ENCODE peak calls at places on chromosomes 7 and 10, in six cellular contexts. R, O, M, F, C and T are unnamed samples.
A peak's percentile ranks its signal among the peaks of the same experiment; 100 is the strongest.

GRCh38 chr10:30639946-30640786 is 10.6 kb upstream of the LYZL2 start:
- DNase-seq in R (peak; percentile 58), O (peak; percentile 61), M (peak; percentile 77), F (peak; percentile 36), C (peak; percentile 86), T (peak; percentile 19)

GRCh38 chr10:105706281-105707026 is 1065.4 kb downstream of the SORCS3 start:
- DNase-seq in R (no peak), O (no peak), M (no peak), F (no peak), C (no peak), T (no peak)

GRCh38 chr10:87960230-87960629 is 96.8 kb downstream of the PTEN start:
- DNase-seq in R (peak; percentile 63), O (no peak), M (peak; percentile 34), F (peak; percentile 49), C (peak; percentile 40), T (no peak)

GRCh38 chr10:70695241-70696030 is 23.1 kb downstream of the ADAMTS14 start:
- DNase-seq in R (peak; percentile 57), O (no peak), M (peak; percentile 59), F (peak; percentile 42), C (no peak), T (no peak)

GRCh38 chr10:6239213-6239991 is 36.7 kb downstream of the PFKFB3 start:
- DNase-seq in R (peak; percentile 100), O (peak; percentile 91), M (peak; percentile 99), F (peak; percentile 99), C (peak; percentile 94), T (peak; percentile 98)

GRCh38 chr10:11403116-11403515 is 208.3 kb downstream of the USP6NL start:
- DNase-seq in R (no peak), O (no peak), M (no peak), F (no peak), C (no peak), T (no peak)

GRCh38 chr7:111690364-111691111 is 128.2 kb upstream of the IMMP2L start:
- DNase-seq in R (no peak), O (no peak), M (no peak), F (no peak), C (no peak), T (no peak)

GRCh38 chr7:117818241-117818640 is 55.0 kb downstream of the CTTNBP2 start:
- DNase-seq in R (peak; percentile 19), O (no peak), M (no peak), F (no peak), C (no peak), T (no peak)

GRCh38 chr10:103431902-103432301 is 20.3 kb downstream of the CALHM2 start:
- DNase-seq in R (no peak), O (no peak), M (no peak), F (no peak), C (no peak), T (no peak)

DNA sequence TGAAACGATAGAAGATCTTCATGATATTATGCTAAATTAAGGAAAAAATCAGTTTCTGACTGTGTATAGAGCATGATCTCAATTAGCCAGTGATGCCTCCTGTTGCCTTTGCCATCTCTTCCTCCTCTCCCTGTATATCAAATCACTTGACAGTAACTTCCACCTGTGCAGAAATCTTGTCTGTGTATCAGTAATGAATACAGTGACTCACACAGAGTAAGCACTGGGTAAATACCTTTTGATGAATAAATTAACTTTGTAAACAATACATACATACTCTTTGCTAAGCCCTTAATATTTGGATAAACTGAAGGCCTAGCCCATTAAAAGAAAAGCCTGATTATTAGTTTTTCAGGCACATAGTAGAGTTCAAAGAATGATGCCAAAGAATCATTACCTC is 610.6 kb upstream of the NRP1 start:
- DNase-seq in R (no peak), O (no peak), M (no peak), F (no peak), C (no peak), T (no peak)
- H3K4me1 ChIP-seq in R (no peaks in the 10 kb centered on the region), O (no peaks in the 10 kb centered on the region), M (no peaks in the 10 kb centered on the region), F (no peaks in the 10 kb centered on the region), C (no peaks in the 10 kb centered on the region), T (no peaks in the 10 kb centered on the region)

DNA sequence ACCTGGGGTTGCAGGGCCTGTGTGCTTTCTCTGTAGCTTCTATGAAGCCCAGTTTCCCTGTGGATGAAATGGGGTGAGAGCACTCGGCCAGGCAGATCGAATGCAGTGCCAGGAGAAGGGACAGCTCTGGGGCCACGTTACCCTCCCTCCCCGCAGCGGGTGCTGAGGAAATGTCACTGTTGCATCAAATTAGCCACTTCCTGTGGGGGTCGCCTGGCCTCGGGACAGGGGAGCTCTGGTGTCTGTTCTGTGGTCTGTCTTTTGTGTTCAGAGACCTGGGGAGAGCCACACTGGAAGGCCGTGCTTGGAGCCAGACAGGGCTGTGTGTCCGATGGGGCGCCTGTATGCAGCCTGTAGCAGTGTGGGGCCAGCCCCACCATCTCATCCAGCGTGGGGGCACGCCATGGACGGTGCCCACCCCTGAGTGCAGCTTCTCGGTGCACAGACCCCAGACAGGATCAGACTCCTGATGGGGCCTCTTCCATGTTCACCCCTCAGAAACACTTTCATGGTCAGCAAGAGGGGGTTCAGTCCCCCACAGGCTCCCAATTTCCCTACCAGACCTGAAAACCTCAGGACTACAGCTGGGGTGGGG is 13.6 kb downstream of the TTYH3 start:
- DNase-seq in R (no peak), O (no peak), M (no peak), F (no peak), C (no peak), T (no peak)
- H3K9ac ChIP-seq in R (no peak overlapping the region), O (no peak overlapping the region), M (no peak overlapping the region), F (peak overlapping the region; percentile 60), C (peak overlapping the region; percentile 8), T (no peak overlapping the region)

GRCh38 chr7:131544449-131545425 is 11.7 kb downstream of the PODXL start:
- DNase-seq in R (peak; percentile 14), O (no peak), M (peak; percentile 44), F (no peak), C (peak; percentile 77), T (no peak)
- H3K4me1 ChIP-seq in R (no peaks in the 10 kb centered on the region), O (peaks cover 76% of the 10 kb centered on the region), M (peaks cover 15% of the 10 kb centered on the region), F (no peaks in the 10 kb centered on the region), C (peaks cover 41% of the 10 kb centered on the region), T (no peaks in the 10 kb centered on the region)

DNA sequence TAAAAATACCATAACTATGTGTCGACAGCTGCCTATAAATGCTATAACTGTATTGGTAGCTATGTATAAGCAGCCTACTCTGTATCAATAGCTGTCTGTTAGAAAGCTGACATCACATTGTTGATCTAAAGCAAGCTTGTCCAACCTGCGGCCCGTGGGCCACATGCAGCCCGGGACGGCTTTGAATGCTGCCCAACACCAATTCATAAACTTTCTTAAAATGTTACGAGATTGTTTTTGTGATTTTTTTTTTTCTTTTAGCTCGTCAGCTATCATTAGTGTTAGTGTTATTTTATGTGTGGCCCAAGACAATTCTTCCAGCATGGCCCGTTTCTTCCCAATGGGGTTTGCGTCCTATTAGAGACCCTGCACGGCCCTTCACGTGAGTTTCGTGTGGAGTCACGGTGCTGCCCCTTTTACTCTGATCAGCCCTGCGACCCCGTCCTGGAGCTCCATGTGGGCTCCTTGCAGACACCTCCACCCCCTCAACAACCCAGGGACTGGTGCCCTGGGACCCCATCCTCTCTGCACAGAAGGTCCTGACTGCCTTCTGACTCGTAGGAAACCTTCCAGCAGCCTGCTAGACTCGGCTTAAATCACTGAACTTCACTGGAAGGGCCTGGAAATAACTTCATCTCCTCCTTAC is 4.5 kb upstream of the PRKAR1B start:
- DNase-seq in R (no peak), O (no peak), M (no peak), F (no peak), C (no peak), T (no peak)
- H3K9ac ChIP-seq in R (no peak overlapping the region), O (peak overlapping the region; percentile 22), M (no peak overlapping the region), F (peak overlapping the region; percentile 20), C (no peak overlapping the region), T (no peak overlapping the region)

DNA sequence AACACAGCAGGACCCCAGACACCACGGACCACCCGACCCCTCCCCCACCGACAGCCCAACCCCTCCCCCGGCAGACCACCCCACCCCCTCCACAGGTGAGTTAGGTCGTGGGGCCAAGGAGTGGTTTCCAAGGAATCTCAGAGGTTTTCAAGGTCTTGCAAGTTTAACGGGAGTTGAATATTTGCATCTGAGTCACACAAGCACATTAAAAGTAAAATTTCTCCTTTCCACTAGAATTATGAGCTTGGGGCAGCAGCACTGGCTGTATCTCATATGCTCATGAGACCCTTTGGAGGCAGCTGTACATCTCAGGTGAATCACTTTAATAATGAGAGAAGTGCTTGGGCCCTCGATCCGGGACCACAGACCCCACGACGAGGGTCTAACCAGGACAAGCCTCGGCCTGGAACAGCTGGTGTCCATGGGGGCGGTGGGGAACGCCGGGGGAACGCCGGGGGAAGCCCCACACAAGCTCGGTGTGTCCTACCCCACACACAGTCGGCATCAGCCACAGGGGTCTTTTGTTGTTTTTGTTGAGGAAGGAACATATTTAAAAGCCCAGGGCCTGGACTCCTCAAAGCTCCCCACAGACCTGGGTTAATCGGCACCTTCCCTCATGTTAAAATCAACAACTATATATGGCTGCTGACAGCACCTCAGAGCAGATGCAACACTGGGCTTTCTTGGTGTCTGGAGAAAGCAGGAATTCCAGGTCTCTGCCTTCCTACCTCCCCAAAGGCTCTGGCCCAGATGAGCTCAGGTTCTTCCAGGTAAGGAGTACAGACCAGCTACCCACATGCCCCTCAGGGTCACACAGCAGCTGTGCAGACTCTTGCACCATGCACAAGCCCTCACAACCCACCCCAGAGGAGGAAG is 130.3 kb downstream of the DIP2C start:
- DNase-seq in R (peak; percentile 7), O (no peak), M (no peak), F (no peak), C (no peak), T (no peak)
- H3K4me1 ChIP-seq in R (no peaks in the 10 kb centered on the region), O (peaks cover 3% of the 10 kb centered on the region), M (no peaks in the 10 kb centered on the region), F (peaks cover 3% of the 10 kb centered on the region), C (peaks cover 8% of the 10 kb centered on the region), T (no peaks in the 10 kb centered on the region)

DNA sequence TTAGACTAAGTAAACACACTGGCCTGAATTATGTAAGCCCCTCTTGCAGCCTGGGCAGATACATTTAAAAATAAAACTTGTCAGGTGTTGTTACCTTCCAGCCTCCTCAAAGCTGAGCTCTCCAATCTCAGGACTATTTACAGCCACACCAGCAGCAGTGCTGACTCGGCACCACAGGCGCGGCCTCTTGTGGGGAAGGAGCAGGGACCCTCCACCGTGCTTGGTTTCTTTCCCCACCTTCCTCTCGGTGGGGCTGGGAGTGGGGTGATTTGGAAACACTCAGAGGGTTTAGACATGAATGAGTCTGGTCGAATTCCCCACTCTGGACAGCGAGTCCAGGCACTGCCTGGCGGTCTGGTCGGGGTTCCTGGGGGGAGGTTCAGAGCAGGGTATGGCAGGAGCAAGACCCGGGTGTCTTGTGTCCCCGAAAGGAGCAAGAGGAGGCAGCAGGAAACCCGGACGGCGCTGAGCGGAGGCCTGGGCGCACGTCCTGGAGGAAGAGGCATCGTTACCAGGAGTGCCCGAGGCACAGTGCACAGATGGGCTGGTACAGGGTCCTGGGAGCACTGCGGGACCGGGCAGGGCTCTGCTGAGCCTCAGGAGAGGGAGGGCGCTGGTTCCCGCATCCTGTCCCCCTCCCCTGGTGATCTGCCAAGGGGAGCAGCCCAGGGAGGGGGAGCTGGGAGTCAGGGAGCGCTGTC is 29.2 kb upstream of the CFAP46 start:
- DNase-seq in R (no peak), O (no peak), M (no peak), F (no peak), C (no peak), T (no peak)
- H3K9ac ChIP-seq in R (no peak overlapping the region), O (no peak overlapping the region), M (no peak overlapping the region), F (no peak overlapping the region), C (no peak overlapping the region), T (no peak overlapping the region)